ENCODE peak calls at places on chromosomes 12 and 14, in four cellular contexts. One of them, this sample, is unnamed.

GRCh38 chr12:95993907-95994306 is 2.2 kb downstream of the HAL start:
- DNase-seq in iris pigment epithelial cell: no peak
- DNase-seq in NCI-H82: no peak
- DNase-seq in NCI-H1092 treated with DMSO at 0.1 percent for 48 hours: no peak
- DNase-seq in this sample: no peak

GRCh38 chr14:59337151-59337611 is 128.0 kb downstream of the GPR135 start:
- DNase-seq in iris pigment epithelial cell: peak; percentile 69
- DNase-seq in NCI-H82: no peak
- DNase-seq in NCI-H1092 treated with DMSO at 0.1 percent for 48 hours: no peak
- DNase-seq in this sample: no peak

GRCh38 chr12:130609966-130610365 is 106.1 kb downstream of the RIMBP2 start:
- DNase-seq in iris pigment epithelial cell: no peak
- DNase-seq in NCI-H82: no peak
- DNase-seq in NCI-H1092 treated with DMSO at 0.1 percent for 48 hours: no peak
- DNase-seq in this sample: no peak

GRCh38 chr14:30427846-30428245 is 131.1 kb upstream of the G2E3 start:
- DNase-seq in iris pigment epithelial cell: no peak
- DNase-seq in NCI-H82: no peak
- DNase-seq in NCI-H1092 treated with DMSO at 0.1 percent for 48 hours: no peak
- DNase-seq in this sample: no peak

GRCh38 chr14:35533357-35534129 is 421 bp upstream of the INSM2 start:
- DNase-seq in iris pigment epithelial cell: peak; percentile 66
- DNase-seq in NCI-H82: peak; percentile 97
- DNase-seq in NCI-H1092 treated with DMSO at 0.1 percent for 48 hours: peak; percentile 85
- DNase-seq in this sample: peak; percentile 32

GRCh38 chr12:34595749-34596733 is 573.7 kb downstream of the ALG10 start:
- DNase-seq in iris pigment epithelial cell: no peak
- DNase-seq in NCI-H82: no peak
- DNase-seq in NCI-H1092 treated with DMSO at 0.1 percent for 48 hours: no peak
- DNase-seq in this sample: no peak

GRCh38 chr14:62436256-62436655 is 609.0 kb downstream of the KCNH5 start:
- DNase-seq in iris pigment epithelial cell: no peak
- DNase-seq in NCI-H82: no peak
- DNase-seq in NCI-H1092 treated with DMSO at 0.1 percent for 48 hours: no peak
- DNase-seq in this sample: no peak

GRCh38 chr14:87643005-87643404 is 350.0 kb downstream of the GALC start:
- DNase-seq in iris pigment epithelial cell: no peak
- DNase-seq in NCI-H82: peak; percentile 56
- DNase-seq in NCI-H1092 treated with DMSO at 0.1 percent for 48 hours: peak; percentile 12
- DNase-seq in this sample: no peak

GRCh38 chr12:66048843-66049537 is 81.6 kb downstream of the LLPH start:
- DNase-seq in iris pigment epithelial cell: peak; percentile 88
- DNase-seq in NCI-H82: no peak
- DNase-seq in NCI-H1092 treated with DMSO at 0.1 percent for 48 hours: no peak
- DNase-seq in this sample: no peak

GRCh38 chr14:105059035-105059916 is 6.0 kb downstream of the GPR132 start:
- DNase-seq in iris pigment epithelial cell: no peak
- DNase-seq in NCI-H82: no peak
- DNase-seq in NCI-H1092 treated with DMSO at 0.1 percent for 48 hours: no peak
- DNase-seq in this sample: no peak

GRCh38 chr12:49807991-49808580 is 20.1 kb downstream of the NCKAP5L start:
- DNase-seq in iris pigment epithelial cell: no peak
- DNase-seq in NCI-H82: no peak
- DNase-seq in NCI-H1092 treated with DMSO at 0.1 percent for 48 hours: no peak
- DNase-seq in this sample: no peak

GRCh38 chr14:98965061-98965460 is 306.9 kb downstream of the BCL11B start:
- DNase-seq in iris pigment epithelial cell: no peak
- DNase-seq in NCI-H82: no peak
- DNase-seq in NCI-H1092 treated with DMSO at 0.1 percent for 48 hours: no peak
- DNase-seq in this sample: no peak

GRCh38 chr12:110345176-110345651 is 58.3 kb downstream of the ANAPC7 start:
- DNase-seq in iris pigment epithelial cell: no peak
- DNase-seq in NCI-H82: no peak
- DNase-seq in NCI-H1092 treated with DMSO at 0.1 percent for 48 hours: no peak
- DNase-seq in this sample: no peak

GRCh38 chr14:90382491-90383125 is 14.2 kb upstream of the CALM1 start:
- DNase-seq in iris pigment epithelial cell: peak; percentile 83
- DNase-seq in NCI-H82: peak; percentile 62
- DNase-seq in NCI-H1092 treated with DMSO at 0.1 percent for 48 hours: peak; percentile 86
- DNase-seq in this sample: no peak

GRCh38 chr12:79174656-79175055 is 310.1 kb downstream of the SYT1 start:
- DNase-seq in iris pigment epithelial cell: peak; percentile 71
- DNase-seq in NCI-H82: peak; percentile 43
- DNase-seq in NCI-H1092 treated with DMSO at 0.1 percent for 48 hours: no peak
- DNase-seq in this sample: no peak

This sample was measured in D721Med.